ENCODE peak calls at places on chromosomes 2 and 18, in nine cellular contexts. One of them, this sample, is unnamed.

GRCh38 chr18:66749030-66749429 is 145.1 kb upstream of the CDH19 start:
- DNase-seq in colonic mucosa: no peak
- DNase-seq in AG08396: no peak
- DNase-seq in COR-L47: peak; percentile 64
- DNase-seq in heart left ventricle: no peak
- DNase-seq in NCI-H187: no peak
- DNase-seq in small intestine: peak; percentile 10
- DNase-seq in mucosa of gallbladder: peak; percentile 10
- DNase-seq in left cardiac atrium: no peak
- DNase-seq in this sample: no peak

GRCh38 chr18:3660719-3661118 is 210.7 kb downstream of the TGIF1 start:
- DNase-seq in colonic mucosa: no peak
- DNase-seq in small intestine: no peak
- DNase-seq in COR-L47: no peak
- DNase-seq in NCI-H187: no peak
- DNase-seq in AG08396: no peak
- DNase-seq in heart left ventricle: no peak
- DNase-seq in mucosa of gallbladder: no peak
- DNase-seq in left cardiac atrium: no peak
- DNase-seq in this sample: no peak

GRCh38 chr2:199278099-199278498 is 179.6 kb downstream of the SATB2 start:
- DNase-seq in heart left ventricle: no peak
- DNase-seq in left cardiac atrium: no peak
- DNase-seq in AG08396: no peak
- DNase-seq in small intestine: no peak
- DNase-seq in mucosa of gallbladder: no peak
- DNase-seq in COR-L47: no peak
- DNase-seq in NCI-H187: no peak
- DNase-seq in colonic mucosa: no peak
- DNase-seq in this sample: no peak

GRCh38 chr2:147311058-147311429 is 533.8 kb upstream of the ACVR2A start:
- DNase-seq in mucosa of gallbladder: no peak
- DNase-seq in AG08396: no peak
- DNase-seq in colonic mucosa: peak; percentile 18
- DNase-seq in COR-L47: no peak
- DNase-seq in NCI-H187: no peak
- DNase-seq in small intestine: peak; percentile 51
- DNase-seq in left cardiac atrium: no peak
- DNase-seq in heart left ventricle: no peak
- DNase-seq in this sample: no peak

GRCh38 chr18:22171263-22171838 is 2.0 kb downstream of the GATA6 start:
- DNase-seq in AG08396: no peak
- DNase-seq in COR-L47: no peak
- DNase-seq in mucosa of gallbladder: no peak
- DNase-seq in NCI-H187: no peak
- DNase-seq in left cardiac atrium: no peak
- DNase-seq in colonic mucosa: no peak
- DNase-seq in small intestine: no peak
- DNase-seq in heart left ventricle: no peak
- DNase-seq in this sample: no peak

GRCh38 chr2:101188683-101189405 is 37.7 kb upstream of the TBC1D8 start:
- DNase-seq in heart left ventricle: no peak
- DNase-seq in NCI-H187: no peak
- DNase-seq in COR-L47: no peak
- DNase-seq in small intestine: peak; percentile 30
- DNase-seq in AG08396: peak; percentile 61
- DNase-seq in colonic mucosa: peak; percentile 68
- DNase-seq in left cardiac atrium: no peak
- DNase-seq in mucosa of gallbladder: no peak
- DNase-seq in this sample: peak; percentile 48

GRCh38 chr2:172745636-172746035 is 10.0 kb downstream of the RAPGEF4 start:
- DNase-seq in mucosa of gallbladder: no peak
- DNase-seq in AG08396: no peak
- DNase-seq in colonic mucosa: no peak
- DNase-seq in COR-L47: no peak
- DNase-seq in heart left ventricle: no peak
- DNase-seq in small intestine: no peak
- DNase-seq in left cardiac atrium: no peak
- DNase-seq in NCI-H187: no peak
- DNase-seq in this sample: no peak

GRCh38 chr18:47397671-47398319 is 146.3 kb upstream of the SKOR2 start:
- DNase-seq in heart left ventricle: no peak
- DNase-seq in NCI-H187: peak; percentile 40
- DNase-seq in AG08396: no peak
- DNase-seq in left cardiac atrium: no peak
- DNase-seq in small intestine: peak; percentile 13
- DNase-seq in colonic mucosa: peak; percentile 46
- DNase-seq in mucosa of gallbladder: no peak
- DNase-seq in COR-L47: no peak
- DNase-seq in this sample: peak; percentile 4

GRCh38 chr2:41853427-41854191 is 194.2 kb upstream of the PKDCC start:
- DNase-seq in colonic mucosa: peak; percentile 69
- DNase-seq in heart left ventricle: peak; percentile 38
- DNase-seq in left cardiac atrium: peak; percentile 37
- DNase-seq in AG08396: peak; percentile 41
- DNase-seq in mucosa of gallbladder: peak; percentile 51
- DNase-seq in NCI-H187: no peak
- DNase-seq in small intestine: peak; percentile 56
- DNase-seq in COR-L47: peak; percentile 39
- DNase-seq in this sample: peak; percentile 61

GRCh38 chr18:58882039-58882438 is 17.4 kb downstream of the ZNF532 start:
- DNase-seq in small intestine: no peak
- DNase-seq in left cardiac atrium: no peak
- DNase-seq in AG08396: no peak
- DNase-seq in mucosa of gallbladder: no peak
- DNase-seq in colonic mucosa: no peak
- DNase-seq in NCI-H187: no peak
- DNase-seq in COR-L47: no peak
- DNase-seq in heart left ventricle: no peak
- DNase-seq in this sample: no peak

GRCh38 chr18:34493566-34494358 is 216.3 kb upstream of the DTNA start:
- DNase-seq in left cardiac atrium: peak; percentile 37
- DNase-seq in COR-L47: peak; percentile 78
- DNase-seq in mucosa of gallbladder: peak; percentile 14
- DNase-seq in NCI-H187: peak; percentile 9
- DNase-seq in heart left ventricle: peak; percentile 27
- DNase-seq in colonic mucosa: no peak
- DNase-seq in AG08396: peak; percentile 52
- DNase-seq in small intestine: no peak
- DNase-seq in this sample: no peak

GRCh38 chr2:201235865-201236811 is 24.2 kb upstream of the CASP8 start:
- DNase-seq in colonic mucosa: peak; percentile 59
- DNase-seq in small intestine: peak; percentile 68
- DNase-seq in COR-L47: peak; percentile 55
- DNase-seq in left cardiac atrium: peak; percentile 65
- DNase-seq in mucosa of gallbladder: peak; percentile 70
- DNase-seq in heart left ventricle: peak; percentile 60
- DNase-seq in NCI-H187: peak; percentile 12
- DNase-seq in AG08396: peak; percentile 73
- DNase-seq in this sample: peak; percentile 67

GRCh38 chr2:154455871-154456270 is 242.6 kb upstream of the KCNJ3 start:
- DNase-seq in mucosa of gallbladder: no peak
- DNase-seq in AG08396: no peak
- DNase-seq in colonic mucosa: no peak
- DNase-seq in small intestine: no peak
- DNase-seq in NCI-H187: no peak
- DNase-seq in left cardiac atrium: no peak
- DNase-seq in COR-L47: no peak
- DNase-seq in heart left ventricle: no peak
- DNase-seq in this sample: no peak

GRCh38 chr2:204561771-204562170 is 16.5 kb downstream of the PARD3B start:
- DNase-seq in colonic mucosa: no peak
- DNase-seq in mucosa of gallbladder: no peak
- DNase-seq in NCI-H187: no peak
- DNase-seq in heart left ventricle: no peak
- DNase-seq in small intestine: no peak
- DNase-seq in left cardiac atrium: no peak
- DNase-seq in AG08396: no peak
- DNase-seq in COR-L47: no peak
- DNase-seq in this sample: no peak

GRCh38 chr18:24704921-24705620 is 244.6 kb downstream of the HRH4 start:
- DNase-seq in mucosa of gallbladder: peak; percentile 23
- DNase-seq in heart left ventricle: no peak
- DNase-seq in NCI-H187: no peak
- DNase-seq in COR-L47: no peak
- DNase-seq in small intestine: no peak
- DNase-seq in AG08396: peak; percentile 79
- DNase-seq in left cardiac atrium: no peak
- DNase-seq in colonic mucosa: no peak
- DNase-seq in this sample: no peak

GRCh38 chr2:36800381-36800780 is 103.9 kb downstream of the VIT start:
- DNase-seq in small intestine: no peak
- DNase-seq in left cardiac atrium: no peak
- DNase-seq in AG08396: no peak
- DNase-seq in colonic mucosa: no peak
- DNase-seq in NCI-H187: no peak
- DNase-seq in COR-L47: no peak
- DNase-seq in heart left ventricle: no peak
- DNase-seq in mucosa of gallbladder: no peak
- DNase-seq in this sample: no peak

GRCh38 chr2:213627054-213627710 is 342.9 kb downstream of the SPAG16 start:
- DNase-seq in colonic mucosa: no peak
- DNase-seq in NCI-H187: no peak
- DNase-seq in COR-L47: no peak
- DNase-seq in heart left ventricle: no peak
- DNase-seq in left cardiac atrium: no peak
- DNase-seq in small intestine: peak; percentile 51
- DNase-seq in mucosa of gallbladder: peak; percentile 28
- DNase-seq in AG08396: no peak
- DNase-seq in this sample: no peak

GRCh38 chr2:71716697-71717624 is 263.6 kb downstream of the DYSF start:
- DNase-seq in colonic mucosa: peak; percentile 38
- DNase-seq in small intestine: no peak
- DNase-seq in left cardiac atrium: peak; percentile 92
- DNase-seq in heart left ventricle: peak; percentile 94
- DNase-seq in mucosa of gallbladder: peak; percentile 35
- DNase-seq in NCI-H187: no peak
- DNase-seq in COR-L47: no peak
- DNase-seq in AG08396: peak; percentile 87
- DNase-seq in this sample: no peak

GRCh38 chr2:160695402-160696060 is 201.9 kb upstream of the RBMS1 start:
- DNase-seq in NCI-H187: no peak
- DNase-seq in left cardiac atrium: no peak
- DNase-seq in heart left ventricle: no peak
- DNase-seq in small intestine: no peak
- DNase-seq in colonic mucosa: no peak
- DNase-seq in AG08396: no peak
- DNase-seq in mucosa of gallbladder: no peak
- DNase-seq in COR-L47: no peak
- DNase-seq in this sample: no peak

GRCh38 chr18:22559414-22560282 is 141.9 kb upstream of the CTAGE1 start:
- DNase-seq in AG08396: peak; percentile 72
- DNase-seq in colonic mucosa: peak; percentile 54
- DNase-seq in small intestine: peak; percentile 80
- DNase-seq in left cardiac atrium: peak; percentile 86
- DNase-seq in mucosa of gallbladder: peak; percentile 45
- DNase-seq in heart left ventricle: peak; percentile 82
- DNase-seq in COR-L47: no peak
- DNase-seq in NCI-H187: no peak
- DNase-seq in this sample: peak; percentile 50